ENCODE peak calls at places on chromosomes 4 and X, in seven cellular contexts. T, J, K, X, Y, Q and D are unnamed samples.
A peak's percentile ranks its signal among the peaks of the same experiment; 100 is the strongest.

GRCh38 chr4:84481879-84482245 is 17.2 kb downstream of the NKX6-1 start:
- DNase-seq in X (no peak), T (no peak), Y (no peak), Q (no peak), K (no peak), J (no peak), D (peak; percentile 62)

GRCh38 chrX:9847071-9847470 is 60.8 kb downstream of the SHROOM2 start:
- DNase-seq in K (no peak), Q (no peak), Y (no peak), J (no peak), X (no peak), T (peak; percentile 80), D (no peak)

GRCh38 chr4:67106846-67107467 is 438.3 kb downstream of the CENPC start:
- DNase-seq in Y (no peak), K (no peak), Q (no peak), X (no peak), J (no peak), T (no peak), D (no peak)

GRCh38 chr4:14837860-14838259 is 164.4 kb upstream of the CPEB2 start:
- DNase-seq in Y (no peak), K (no peak), T (no peak), X (no peak), J (no peak), Q (no peak), D (no peak)

GRCh38 chr4:41748074-41748787 is at the start of gene PHOX2B:
- DNase-seq in T (no peak), J (no peak), Y (no peak), Q (no peak), X (no peak), K (peak; percentile 70), D (peak; percentile 87)

GRCh38 chrX:140510895-140511295 is 6.0 kb upstream of the SOX3 start:
- DNase-seq in J (no peak), X (no peak), Y (no peak), Q (no peak), T (no peak), K (peak; percentile 14), D (no peak)

GRCh38 chr4:64146030-64146429 is 263.2 kb downstream of the TECRL start:
- DNase-seq in K (no peak), Y (no peak), X (no peak), T (no peak), J (no peak), Q (no peak), D (no peak)

GRCh38 chrX:133005038-133005437 is 46.6 kb upstream of the HS6ST2 start:
- DNase-seq in Y (no peak), J (no peak), Q (no peak), K (peak; percentile 39), X (no peak), T (peak; percentile 6), D (no peak)

GRCh38 chrX:65750674-65751469 is 83.4 kb downstream of the MSN start:
- DNase-seq in Q (no peak), X (no peak), J (no peak), T (no peak), Y (no peak), K (no peak), D (no peak)

GRCh38 chr4:72531768-72532290 is 37.2 kb downstream of the ADAMTS3 start:
- DNase-seq in J (no peak), Y (no peak), K (no peak), T (no peak), X (no peak), Q (no peak), D (no peak)

GRCh38 chr4:87451537-87451936 is 29.2 kb downstream of the NUDT9 start:
- DNase-seq in X (no peak), K (peak; percentile 3), J (no peak), Q (no peak), Y (no peak), T (no peak), D (no peak)

GRCh38 chrX:132505116-132505515 is 16.3 kb upstream of the MBNL3 start:
- DNase-seq in J (no peak), T (peak; percentile 4), Y (no peak), K (no peak), Q (no peak), X (no peak), D (no peak)

GRCh38 chrX:68942141-68942540 is 113.3 kb downstream of the EFNB1 start:
- DNase-seq in X (peak; percentile 26), T (no peak), Q (peak; percentile 50), J (peak; percentile 81), K (no peak), Y (no peak), D (no peak)

GRCh38 chrX:72644946-72645345 is 69.2 kb downstream of the PHKA1 start:
- DNase-seq in T (no peak), Y (no peak), K (no peak), J (no peak), Q (no peak), X (no peak), D (no peak)

GRCh38 chr4:139559095-139559490 is 3.1 kb upstream of the SETD7 start:
- DNase-seq in T (no peak), K (no peak), Q (no peak), Y (no peak), X (no peak), J (no peak), D (no peak)

GRCh38 chr4:56757821-56758400 is 63.6 kb downstream of the SPINK2 start:
- DNase-seq in T (peak; percentile 95), K (no peak), Q (peak; percentile 83), X (peak; percentile 74), Y (peak; percentile 57), J (peak; percentile 34), D (peak; percentile 91)

GRCh38 chr4:7821245-7822165 is 118.2 kb downstream of the AFAP1 start:
- DNase-seq in T (no peak), J (no peak), Q (peak; percentile 70), K (peak; percentile 67), X (no peak), Y (no peak), D (no peak)

GRCh38 chr4:7819446-7819845 is 120.2 kb downstream of the AFAP1 start:
- DNase-seq in T (no peak), K (no peak), J (no peak), X (no peak), Q (peak; percentile 55), Y (no peak), D (no peak)

GRCh38 chr4:7818676-7819041 is 121.0 kb downstream of the AFAP1 start:
- DNase-seq in X (no peak), K (no peak), T (peak; percentile 37), Y (no peak), J (no peak), Q (no peak), D (no peak)

GRCh38 chr4:7817877-7818675 is 121.6 kb downstream of the AFAP1 start:
- DNase-seq in Y (no peak), T (peak; percentile 53), J (no peak), K (peak; percentile 79), Q (peak; percentile 65), X (no peak), D (no peak)

DNA sequence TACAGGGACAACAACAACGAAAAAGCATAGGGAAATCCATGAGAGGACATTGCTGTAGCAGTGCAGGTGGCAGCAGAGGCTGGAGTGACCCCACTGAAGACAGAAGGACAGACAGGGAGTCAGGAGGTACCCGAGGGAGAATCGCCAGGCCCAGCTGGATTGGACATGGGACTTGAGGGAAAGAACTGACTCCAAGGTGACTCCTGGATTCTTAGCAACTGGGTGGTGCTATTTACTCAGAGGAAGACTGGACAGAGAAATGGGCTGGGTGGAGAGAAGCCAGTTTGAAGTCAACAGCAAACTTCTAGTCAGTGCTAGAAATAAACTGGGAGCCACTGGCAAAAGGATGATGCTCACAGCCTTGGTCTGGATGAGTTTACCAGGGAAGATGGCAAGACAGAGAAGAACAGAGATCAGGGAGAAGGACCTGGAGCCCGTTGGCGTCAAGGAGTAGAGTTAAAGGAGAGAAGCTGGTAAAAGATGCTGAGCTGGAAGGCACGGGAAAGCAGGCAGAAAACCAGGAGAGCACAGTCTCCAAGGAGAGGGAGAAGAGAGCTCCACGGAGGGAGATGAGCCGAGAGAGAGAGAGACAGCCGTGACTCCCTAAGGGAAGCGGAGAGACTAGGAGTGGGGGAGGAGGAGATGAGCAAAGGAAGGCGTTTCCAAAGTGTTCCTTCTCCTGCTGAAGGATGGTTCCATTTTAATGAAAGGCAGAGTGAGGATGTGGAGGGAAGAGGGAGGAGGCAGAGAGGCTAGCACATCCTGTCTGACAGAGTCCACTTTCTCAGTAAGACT is 119.4 kb downstream of the AFAP1 start:
- DNase-seq in Q (peak; percentile 66), K (no peak), Y (no peak), T (no peak), J (no peak), X (no peak), D (no peak)
- H3K36me3 ChIP-seq in Q (no peaks in the 10 kb centered on the region), K (peaks cover 42% of the 10 kb centered on the region), Y (peaks cover 52% of the 10 kb centered on the region), T (peaks cover 12% of the 10 kb centered on the region), J (peaks cover 7% of the 10 kb centered on the region), X (no peaks in the 10 kb centered on the region), D (peaks cover 91% of the 10 kb centered on the region)

GRCh38 chr4:47561331-47561730 is 76.3 kb downstream of the ATP10D start:
- DNase-seq in Q (no peak), X (no peak), Y (no peak), T (no peak), J (no peak), K (no peak), D (no peak)
- H3K36me3 ChIP-seq in Q (peaks cover 4% of the 10 kb centered on the region), X (no peaks in the 10 kb centered on the region), Y (no peaks in the 10 kb centered on the region), T (no peaks in the 10 kb centered on the region), J (peaks cover 67% of the 10 kb centered on the region), K (peaks cover 16% of the 10 kb centered on the region), D (peaks cover 39% of the 10 kb centered on the region)

GRCh38 chrX:40055495-40055894 is 42.3 kb downstream of the BCOR start:
- DNase-seq in Y (no peak), Q (no peak), T (peak; percentile 26), J (no peak), X (no peak), K (no peak), D (no peak)
- H3K36me3 ChIP-seq in Y (peaks cover 93% of the 10 kb centered on the region), Q (peaks cover 32% of the 10 kb centered on the region), T (peaks cover 5% of the 10 kb centered on the region), J (peaks cover 87% of the 10 kb centered on the region), X (no peaks in the 10 kb centered on the region), K (peaks cover 55% of the 10 kb centered on the region), D (peaks cover 43% of the 10 kb centered on the region)

GRCh38 chr4:2881431-2881830 is 37.8 kb downstream of the ADD1 start:
- DNase-seq in T (no peak), Y (no peak), Q (no peak), J (no peak), X (no peak), K (no peak), D (no peak)
- H3K36me3 ChIP-seq in T (peaks cover 9% of the 10 kb centered on the region), Y (peaks cover 65% of the 10 kb centered on the region), Q (peaks cover 30% of the 10 kb centered on the region), J (peaks cover 79% of the 10 kb centered on the region), X (peaks cover 1% of the 10 kb centered on the region), K (peaks cover 27% of the 10 kb centered on the region), D (peaks cover 34% of the 10 kb centered on the region)

GRCh38 chrX:47214435-47215077 is 3.9 kb upstream of the CDK16 start:
- DNase-seq in J (no peak), Q (no peak), X (no peak), T (no peak), Y (no peak), K (no peak), D (peak; percentile 54)
- H3K36me3 ChIP-seq in J (peaks cover 71% of the 10 kb centered on the region), Q (peaks cover 61% of the 10 kb centered on the region), X (no peaks in the 10 kb centered on the region), T (peaks cover 45% of the 10 kb centered on the region), Y (peaks cover 74% of the 10 kb centered on the region), K (peaks cover 65% of the 10 kb centered on the region), D (peaks cover 68% of the 10 kb centered on the region)

GRCh38 chr4:186628058-186628711 is 72.8 kb upstream of the MTNR1A start:
- DNase-seq in Y (no peak), K (no peak), J (no peak), Q (no peak), T (no peak), X (no peak), D (no peak)
- H3K36me3 ChIP-seq in Y (peaks cover 61% of the 10 kb centered on the region), K (peaks cover 2% of the 10 kb centered on the region), J (peaks cover 61% of the 10 kb centered on the region), Q (peaks cover 14% of the 10 kb centered on the region), T (peaks cover 14% of the 10 kb centered on the region), X (no peaks in the 10 kb centered on the region), D (peaks cover 57% of the 10 kb centered on the region)